ENCODE peak calls at places on chromosomes 5 and 9, in six cellular contexts. S is BJ; P is MM.1S; Q is GM23248; R is CD8-positive, alpha-beta T cell; N is A549. B is an unnamed sample.

GRCh38 chr9:121651295-121652036 is at the start of gene DAB2IP:
- DNase-seq in R (no peak), S (no peak), N (no peak), Q (peak), P (no peak), B (peak)

GRCh38 chr5:127136908-127137307 is 63.6 kb upstream of the C5orf63 start:
- DNase-seq in N (no peak), Q (no peak), R (no peak), S (no peak), P (no peak), B (no peak)

GRCh38 chr5:17989567-17989966 is 355.3 kb downstream of the TAF11L14 start:
- DNase-seq in N (no peak), Q (no peak), P (no peak), R (no peak), S (no peak), B (no peak)

GRCh38 chr9:136118061-136118366 is 661 bp downstream of the TMEM250 start:
- DNase-seq in Q (no peak), P (no peak), N (no peak), S (no peak), R (no peak), B (no peak)

GRCh38 chr5:98993512-98993911 is 64.7 kb upstream of the CHD1 start:
- DNase-seq in P (no peak), N (no peak), R (no peak), Q (no peak), S (no peak), B (no peak)

GRCh38 chr9:79014929-79015699 is 556.7 kb upstream of the TLE4 start:
- DNase-seq in P (no peak), R (no peak), N (peak), Q (no peak), S (no peak), B (no peak)

GRCh38 chr5:45826055-45826454 is 129.9 kb upstream of the HCN1 start:
- DNase-seq in Q (no peak), P (peak), N (no peak), R (no peak), S (no peak), B (no peak)

GRCh38 chr9:70470050-70471015 is 55.9 kb upstream of the KLF9 start:
- DNase-seq in Q (peak), N (peak), P (no peak), R (no peak), S (no peak), B (no peak)

GRCh38 chr9:132792547-132792946 is 85.5 kb downstream of the AK8 start:
- DNase-seq in Q (no peak), N (no peak), P (no peak), R (no peak), S (no peak), B (no peak)

GRCh38 chr9:124290053-124290581 is 32.4 kb downstream of the NEK6 start:
- DNase-seq in N (no peak), P (no peak), S (no peak), R (no peak), Q (no peak), B (no peak)

GRCh38 chr5:157165668-157166067 is 396 bp downstream of the GARIN3 start:
- DNase-seq in R (no peak), S (no peak), Q (no peak), P (no peak), N (no peak), B (no peak)

GRCh38 chr5:119022017-119022745 is 33.8 kb upstream of the DTWD2 start:
- DNase-seq in Q (peak), R (no peak), S (no peak), N (peak), P (peak), B (no peak)

GRCh38 chr9:72254881-72255545 is 105.8 kb downstream of the GDA start:
- DNase-seq in Q (no peak), N (no peak), P (no peak), S (no peak), R (no peak), B (no peak)

GRCh38 chr5:126939887-126940286 is 90.5 kb downstream of the MARCHF3 start:
- DNase-seq in P (no peak), S (no peak), N (no peak), R (no peak), Q (peak), B (no peak)

GRCh38 chr5:111641533-111642230 is 115.3 kb downstream of the NREP start:
- DNase-seq in Q (peak), N (no peak), S (peak), P (no peak), R (no peak), B (no peak)

GRCh38 chr9:70954607-70955143 is 166.7 kb downstream of the TRPM3 start:
- DNase-seq in N (no peak), R (no peak), Q (no peak), P (no peak), S (no peak), B (no peak)

GRCh38 chr9:31541626-31542025 is 842.8 kb upstream of the ACO1 start:
- DNase-seq in R (no peak), Q (no peak), N (no peak), P (no peak), S (no peak), B (no peak)

GRCh38 chr9:115198018-115198417 is 80.1 kb upstream of the TNC start:
- DNase-seq in R (no peak), Q (peak), S (no peak), P (no peak), N (no peak), B (no peak)

GRCh38 chr9:19104528-19105282 is 2.0 kb upstream of the HAUS6 start:
- DNase-seq in Q (peak), N (no peak), P (no peak), R (no peak), S (no peak), B (no peak)

GRCh38 chr5:180096616-180097015 is 25.1 kb upstream of the RNF130 start:
- DNase-seq in S (no peak), R (no peak), P (no peak), N (no peak), Q (no peak), B (no peak)

GRCh38 chr5:39880985-39881384 is 456.2 kb upstream of the DAB2 start:
- DNase-seq in Q (no peak), R (no peak), S (no peak), P (no peak), N (no peak), B (no peak)

GRCh38 chr5:174998131-174998730 is 273.8 kb downstream of the MSX2 start:
- DNase-seq in P (peak), R (no peak), Q (no peak), S (no peak), N (no peak), B (no peak)

GRCh38 chr5:75510836-75511434 is 494 bp downstream of the CERT1 start:
- DNase-seq in P (peak), Q (peak), R (peak), N (peak), S (no peak), B (no peak)

GRCh38 chr5:121160591-121160990 is 691.1 kb upstream of the FTMT start:
- DNase-seq in R (no peak), N (no peak), P (no peak), S (no peak), Q (no peak), B (no peak)

GRCh38 chr5:93611900-93612898 is 29.2 kb downstream of the NR2F1 start:
- DNase-seq in S (no peak), Q (peak), N (peak), R (no peak), P (no peak), B (peak)

DNA sequence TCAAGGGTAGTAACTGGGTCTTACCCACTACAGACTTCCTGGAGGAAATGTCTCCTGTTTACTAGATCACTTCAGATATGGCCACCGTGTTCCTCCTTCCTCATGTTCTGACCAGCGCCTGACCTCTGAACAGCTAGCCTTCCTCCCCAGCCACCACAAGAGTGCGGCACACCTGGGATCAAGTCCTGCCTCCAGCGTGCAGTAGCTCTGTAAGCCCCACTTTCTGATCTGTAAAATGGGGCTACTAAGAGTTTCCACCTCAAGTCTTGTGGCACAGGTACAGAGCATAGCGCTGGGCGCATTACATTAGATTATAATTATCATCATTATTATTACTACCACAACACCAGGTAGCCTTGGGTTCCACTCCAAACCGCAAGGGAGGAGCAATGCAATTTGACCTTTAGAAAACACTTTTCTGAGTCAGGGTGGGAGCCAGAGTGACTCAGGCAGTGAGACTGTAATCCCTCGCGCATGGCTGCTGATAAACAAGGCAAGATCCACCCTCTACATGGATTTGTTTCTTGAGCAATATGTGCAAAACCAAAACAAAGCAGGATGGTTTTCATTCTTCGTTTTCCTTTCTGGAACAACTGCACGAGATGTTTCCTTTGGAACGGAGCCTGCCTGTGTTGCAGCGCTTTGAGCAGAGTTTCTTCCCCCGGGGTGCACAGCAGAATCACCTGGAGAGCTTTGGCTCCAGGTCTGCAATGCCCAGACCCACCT is 65.0 kb upstream of the ANGPTL2 start:
- DNase-seq in Q (peak), R (no peak), P (no peak), N (peak), S (peak), B (peak)
- H3K4me3 ChIP-seq in Q (peak), R (no peak), P (no peak), N (no peak), S (no peak), B (no peak)

DNA sequence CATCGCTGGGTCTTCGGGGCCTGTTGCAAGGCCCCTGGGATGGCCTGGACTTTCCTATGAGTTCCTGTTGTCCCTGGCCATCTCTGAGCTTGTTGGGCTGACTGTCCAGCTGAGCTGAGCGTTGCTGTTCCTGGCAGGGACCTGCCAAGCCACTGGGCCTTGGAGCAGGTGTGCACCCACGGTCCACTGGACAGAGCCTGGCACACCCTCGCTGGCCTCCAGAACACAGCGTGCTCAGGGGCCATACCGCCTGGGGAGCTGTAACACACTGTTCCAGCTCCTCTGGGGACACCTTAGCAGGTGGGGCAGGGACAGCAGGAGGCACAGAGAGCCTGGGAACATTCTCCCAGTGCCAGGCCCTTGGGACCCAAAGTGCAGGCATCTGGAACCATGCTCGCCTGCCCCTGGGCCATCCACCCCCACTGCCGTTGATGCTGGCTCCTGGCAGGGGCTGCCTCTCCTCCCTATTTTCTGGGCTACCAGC is 188.2 kb downstream of the C9orf50 start:
- DNase-seq in R (no peak), N (no peak), S (no peak), Q (no peak), P (no peak), B (no peak)
- H3K4me3 ChIP-seq in R (no peak), N (no peak), S (no peak), Q (no peak), P (no peak), B (no peak)

GRCh38 chr9:14350766-14351165 is 36.8 kb upstream of the NFIB start:
- DNase-seq in S (no peak), R (no peak), Q (no peak), N (no peak), P (no peak), B (no peak)
- H3K4me3 ChIP-seq in S (no peak), R (no peak), Q (no peak), N (no peak), P (no peak), B (no peak)

GRCh38 chr5:177602458-177602830 is 2.5 kb downstream of the B4GALT7 start:
- DNase-seq in S (no peak), Q (no peak), P (no peak), N (no peak), R (no peak), B (no peak)

GRCh38 chr5:177600458-177601018 is 606 bp downstream of the B4GALT7 start:
- DNase-seq in Q (peak), R (no peak), N (no peak), S (no peak), P (no peak), B (no peak)

GRCh38 chr5:177603631-177604030 is 3.7 kb downstream of the B4GALT7 start:
- DNase-seq in R (no peak), S (no peak), Q (no peak), P (no peak), N (no peak), B (no peak)

GRCh38 chr5:177601577-177602457 is 1.9 kb downstream of the B4GALT7 start:
- DNase-seq in R (no peak), Q (no peak), S (no peak), N (peak), P (no peak), B (no peak)

DNA sequence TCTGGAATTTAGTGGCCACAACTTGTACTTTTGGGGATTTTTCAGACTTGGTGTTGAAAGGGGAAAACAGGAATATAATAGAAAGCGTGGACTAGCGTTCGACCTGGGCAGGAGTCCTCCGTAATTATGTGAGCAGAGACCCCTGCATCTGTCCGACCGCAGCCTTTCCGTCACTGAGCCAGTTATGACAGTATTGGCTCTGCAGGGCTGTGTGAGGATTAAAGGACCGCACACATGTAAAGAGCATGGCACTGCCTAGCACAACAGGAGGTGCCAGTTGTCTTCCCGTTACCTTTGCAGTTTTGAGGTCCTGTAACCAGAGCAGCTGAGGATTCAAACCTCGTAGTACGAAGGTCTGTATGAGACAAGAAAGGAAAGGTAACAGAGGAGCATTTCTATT is 1.2 kb downstream of the B4GALT7 start:
- DNase-seq in P (no peak), N (no peak), Q (no peak), R (no peak), S (no peak), B (no peak)
- H3K4me3 ChIP-seq in P (peak), N (peak), Q (peak), R (peak), S (peak), B (peak)

GRCh38 chr5:169268019-169268418 is 32.9 kb downstream of the SLIT3 start:
- DNase-seq in Q (peak), R (no peak), S (peak), P (no peak), N (no peak), B (no peak)

GRCh38 chr5:169258372-169259000 is 42.5 kb downstream of the SLIT3 start:
- DNase-seq in Q (peak), R (no peak), N (peak), S (peak), P (no peak), B (no peak)

GRCh38 chr5:169265888-169266287 is 35.1 kb downstream of the SLIT3 start:
- DNase-seq in N (peak), S (no peak), P (no peak), R (no peak), Q (peak), B (no peak)

GRCh38 chr5:169263591-169263990 is 37.3 kb downstream of the SLIT3 start:
- DNase-seq in P (no peak), N (no peak), R (no peak), S (no peak), Q (peak), B (no peak)
- H3K4me3 ChIP-seq in P (no peak), N (no peak), R (no peak), S (no peak), Q (no peak), B (no peak)

GRCh38 chr9:35164711-35165110 is 2.9 kb downstream of the UNC13B start:
- DNase-seq in P (no peak), R (no peak), N (no peak), Q (peak), S (no peak), B (no peak)

GRCh38 chr9:35158501-35159280 is 3.1 kb upstream of the UNC13B start:
- DNase-seq in N (no peak), S (no peak), R (no peak), P (peak), Q (no peak), B (no peak)

GRCh38 chr9:35161713-35162604 is at the start of gene UNC13B:
- DNase-seq in S (peak), N (peak), P (peak), Q (peak), R (peak), B (peak)

GRCh38 chr9:35162605-35163315 is 951 bp downstream of the UNC13B start:
- DNase-seq in S (no peak), N (no peak), R (peak), P (peak), Q (peak), B (no peak)

GRCh38 chr9:35163413-35163812 is 1.6 kb downstream of the UNC13B start:
- DNase-seq in N (no peak), R (no peak), S (no peak), Q (no peak), P (no peak), B (no peak)
- H3K4me3 ChIP-seq in N (no peak), R (no peak), S (no peak), Q (peak), P (peak), B (no peak)

GRCh38 chr5:52799358-52799982 is 11.8 kb downstream of the ITGA1 start:
- DNase-seq in P (peak), R (no peak), S (peak), N (peak), Q (peak), B (peak)

GRCh38 chr5:52800394-52801213 is 12.9 kb downstream of the ITGA1 start:
- DNase-seq in S (no peak), P (peak), N (peak), R (peak), Q (peak), B (peak)

GRCh38 chr5:52798952-52799351 is 11.2 kb downstream of the ITGA1 start:
- DNase-seq in P (no peak), Q (no peak), S (no peak), R (no peak), N (no peak), B (no peak)

GRCh38 chr5:52801329-52801728 is 13.6 kb downstream of the ITGA1 start:
- DNase-seq in Q (peak), N (peak), P (no peak), R (no peak), S (no peak), B (no peak)

DNA sequence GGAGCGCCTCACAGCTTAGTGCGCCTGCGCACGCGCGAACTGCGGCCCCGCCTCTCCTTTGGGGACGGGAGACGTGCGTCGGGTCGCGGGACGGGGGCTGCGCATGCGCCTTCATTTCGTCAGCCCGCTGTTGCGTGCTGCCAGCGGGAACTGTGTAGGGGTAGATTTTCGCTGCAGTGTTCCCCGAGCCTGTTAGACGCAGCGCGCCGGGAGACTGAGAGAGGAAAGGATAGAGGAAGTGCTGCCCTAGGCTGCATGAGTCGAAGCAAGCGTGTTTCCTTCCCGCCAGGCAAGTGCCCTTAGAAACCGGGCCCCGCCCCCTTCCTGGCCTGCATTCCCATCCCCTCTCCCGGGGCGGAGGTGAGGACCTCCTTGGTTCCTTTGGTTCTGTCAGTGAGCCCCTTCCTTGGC is 12.3 kb downstream of the ITGA1 start:
- DNase-seq in S (no peak), P (peak), R (peak), N (peak), Q (peak), B (peak)
- H3K4me3 ChIP-seq in S (peak), P (peak), R (peak), N (peak), Q (peak), B (peak)

DNA sequence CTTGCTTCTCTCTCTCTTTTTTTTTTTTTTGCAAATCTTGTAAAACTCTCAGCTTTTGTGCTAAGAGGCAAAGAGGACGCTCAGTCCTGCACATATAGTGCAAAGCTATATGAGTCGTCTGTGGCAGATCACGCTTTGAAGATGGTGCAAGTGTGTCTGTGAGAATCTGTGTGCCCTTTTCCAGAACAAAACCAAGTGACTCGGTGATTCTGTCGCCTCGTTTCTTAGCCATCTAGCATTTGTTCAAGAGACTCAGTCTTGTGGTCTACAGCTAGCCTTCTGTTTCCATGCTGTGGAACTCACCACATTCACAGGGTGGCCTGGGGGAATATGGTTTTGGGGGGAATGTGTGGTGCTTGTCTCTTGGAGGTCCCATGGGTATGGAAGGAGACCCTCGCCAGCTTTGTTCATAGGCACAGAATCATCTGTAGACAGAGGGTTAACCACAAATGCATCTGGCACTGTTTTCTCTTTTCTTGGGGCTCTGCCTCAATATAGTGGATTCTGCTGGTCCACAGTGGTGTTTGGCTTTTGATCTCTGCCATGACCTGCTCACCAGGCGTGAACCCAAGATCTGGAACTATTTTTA is 82.1 kb downstream of the C9orf152 start:
- DNase-seq in Q (peak), S (no peak), N (no peak), P (no peak), R (no peak), B (no peak)
- H3K4me3 ChIP-seq in Q (peak), S (peak), N (peak), P (no peak), R (no peak), B (peak)

B was measured in ovary.